ENCODE peak calls at places on chromosomes 1 and 21, in five cellular contexts. S, A, C, F and D are unnamed samples.

GRCh38 chr1:43509740-43510375 is 20.8 kb upstream of the PTPRF start:
- DNase-seq in S (no peak), A (no peak), F (peak; percentile 53), C (no peak), D (no peak)

GRCh38 chr1:8217011-8217711 is 100.8 kb upstream of the SLC45A1 start:
- DNase-seq in F (no peak), S (no peak), C (peak; percentile 58), A (peak; percentile 70), D (no peak)

GRCh38 chr21:46058339-46059145 is 39.4 kb upstream of the COL6A2 start:
- DNase-seq in F (no peak), A (no peak), C (no peak), S (peak; percentile 27), D (no peak)

GRCh38 chr1:175678471-175678870 is 64.9 kb downstream of the TNR start:
- DNase-seq in C (no peak), F (no peak), A (no peak), S (no peak), D (no peak)

GRCh38 chr1:186302378-186302920 is 72.6 kb downstream of the TPR start:
- DNase-seq in A (no peak), C (no peak), S (no peak), F (no peak), D (no peak)

GRCh38 chr1:10891081-10891480 is 94.6 kb upstream of the CASZ1 start:
- DNase-seq in C (no peak), S (no peak), A (no peak), F (peak; percentile 36), D (no peak)

GRCh38 chr1:18970762-18971161 is 14.3 kb upstream of the IFFO2 start:
- DNase-seq in C (no peak), S (no peak), A (no peak), F (peak; percentile 20), D (no peak)

GRCh38 chr1:35852241-35852640 is 30.8 kb upstream of the AGO1 start:
- DNase-seq in C (no peak), F (no peak), A (no peak), S (no peak), D (no peak)

GRCh38 chr1:234967121-234967520 is 161.5 kb downstream of the TOMM20 start:
- DNase-seq in S (no peak), A (no peak), F (no peak), C (no peak), D (no peak)

GRCh38 chr1:40692429-40692905 is 963 bp downstream of the NFYC start:
- DNase-seq in F (no peak), A (no peak), S (no peak), C (no peak), D (no peak)

GRCh38 chr1:61531725-61532124 is 193.2 kb downstream of the TM2D1 start:
- DNase-seq in C (no peak), F (no peak), A (no peak), S (no peak), D (no peak)

GRCh38 chr1:11487196-11487751 is 8.3 kb downstream of the DISP3 start:
- DNase-seq in A (no peak), C (no peak), F (no peak), S (no peak), D (no peak)

GRCh38 chr1:119865607-119866006 is 30.7 kb downstream of the ADAM30 start:
- DNase-seq in F (no peak), A (no peak), C (no peak), S (no peak), D (peak; percentile 18)

GRCh38 chr1:230750986-230751625 is 3.9 kb downstream of the CAPN9 start:
- DNase-seq in C (no peak), S (no peak), A (no peak), F (no peak), D (no peak)

GRCh38 chr21:27802816-27803475 is 836.1 kb upstream of the ADAMTS5 start:
- DNase-seq in S (no peak), A (peak; percentile 20), F (no peak), C (no peak), D (no peak)

GRCh38 chr1:217562229-217562878 is 68.5 kb downstream of the GPATCH2 start:
- DNase-seq in C (no peak), A (no peak), S (no peak), F (peak; percentile 74), D (peak; percentile 67)

GRCh38 chr1:99365545-99365944 is 101.3 kb downstream of the PLPPR4 start:
- DNase-seq in C (no peak), A (no peak), F (no peak), S (no peak), D (no peak)

GRCh38 chr21:31213787-31214186 is 130.3 kb downstream of the TIAM1 start:
- DNase-seq in A (no peak), S (no peak), F (no peak), C (no peak), D (no peak)
- TF ChIP-seq CTCF in A (no peak), S (no peak), F (no peak), C (no peak), D (peak; percentile 2)

DNA sequence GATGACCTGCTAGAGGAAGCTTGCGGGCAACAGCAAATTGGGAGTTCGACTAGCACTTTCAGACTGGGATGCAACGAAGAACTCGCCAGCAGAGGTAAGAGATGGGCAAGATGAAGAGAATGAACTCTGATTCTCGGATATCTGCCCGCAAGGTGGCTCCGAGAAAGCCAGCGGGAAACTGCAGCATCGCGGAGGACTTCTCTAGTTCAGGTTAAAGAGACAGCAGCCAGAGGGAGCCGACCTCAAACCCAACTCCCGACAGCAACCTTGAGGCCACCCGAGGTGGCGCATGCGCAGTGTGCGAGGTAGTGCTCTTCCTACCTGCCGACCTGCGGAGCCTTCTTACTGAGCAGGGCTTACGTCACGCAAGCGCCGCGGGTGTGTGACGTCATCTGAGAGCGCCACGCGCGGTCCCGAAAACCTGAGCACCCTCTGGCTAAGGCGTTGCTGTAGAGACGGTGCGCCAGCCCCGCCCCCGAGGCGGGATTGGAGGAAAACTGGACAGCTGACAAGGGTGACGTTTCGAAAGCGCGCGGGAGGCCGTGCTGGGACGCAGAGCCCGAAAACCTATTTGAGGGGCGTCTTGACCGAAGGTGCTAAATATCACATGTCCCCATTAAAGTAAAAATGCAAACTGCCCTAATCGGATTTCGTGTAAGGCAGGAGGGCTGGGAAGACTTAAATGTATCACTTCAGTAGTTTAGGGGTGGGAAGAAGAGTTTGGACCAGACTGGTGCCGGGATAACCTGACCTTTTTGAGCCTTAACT is 110.5 kb upstream of the SLC25A33 start:
- DNase-seq in F (peak; percentile 98), A (peak; percentile 97), C (peak; percentile 98), S (peak; percentile 99), D (peak; percentile 89)
- TF ChIP-seq CTCF in F (no peak), A (no peak), C (no peak), S (no peak), D (peak; percentile 6)

GRCh38 chr1:90149101-90149500 is 154.2 kb downstream of the ZNF326 start:
- DNase-seq in A (no peak), F (no peak), S (no peak), C (no peak), D (no peak)
- TF ChIP-seq CTCF in A (no peak), F (no peak), S (no peak), C (no peak), D (no peak)

DNA sequence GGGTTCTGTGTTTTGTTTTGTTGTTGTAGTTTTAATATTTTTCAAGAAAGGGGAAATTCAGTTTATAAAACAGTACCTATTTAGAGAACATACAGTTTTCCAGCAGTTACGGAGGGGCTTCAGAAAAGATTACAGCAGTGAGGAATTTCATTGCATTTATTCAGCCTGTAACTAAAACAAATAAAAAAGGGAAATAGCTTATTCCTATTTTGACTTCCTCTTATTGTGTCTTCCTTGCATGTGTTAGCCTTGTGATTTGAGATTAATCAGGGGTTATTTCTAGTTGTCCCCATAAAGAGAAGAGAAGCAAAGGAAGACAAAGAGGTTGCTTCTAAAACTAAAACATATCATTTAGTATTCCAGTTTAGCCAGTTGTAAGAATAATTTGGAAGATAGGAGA is 35.0 kb downstream of the CTTNBP2NL start:
- DNase-seq in F (no peak), S (no peak), C (no peak), A (no peak), D (no peak)
- TF ChIP-seq CTCF in F (no peak), S (no peak), C (no peak), A (no peak), D (no peak)

DNA sequence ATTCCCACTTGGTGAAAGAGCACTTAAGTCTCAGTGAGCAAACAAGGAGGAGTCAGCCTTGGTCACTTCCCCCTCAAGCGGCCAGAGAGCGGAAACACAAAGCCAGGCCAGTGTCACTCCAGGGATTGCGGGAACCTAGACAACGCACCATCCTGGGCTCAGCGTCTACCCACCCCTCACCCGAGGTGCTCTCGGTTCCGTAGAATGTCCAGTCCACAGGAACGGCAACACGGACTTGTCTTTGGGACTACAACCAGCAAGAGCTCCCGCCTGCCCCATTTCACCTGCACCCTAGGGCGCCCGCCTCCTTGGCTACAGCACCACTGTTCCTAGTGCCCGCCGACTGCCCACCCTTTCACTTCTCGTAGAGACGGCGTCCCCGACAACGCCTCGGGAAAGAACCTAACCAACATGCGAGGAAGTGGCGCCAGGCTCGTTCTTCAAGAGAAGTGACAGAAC is 511 bp downstream of the GDAP2 start:
- DNase-seq in A (peak; percentile 41), C (peak; percentile 57), S (peak; percentile 65), F (peak; percentile 40), D (no peak)
- TF ChIP-seq CTCF in A (no peak), C (no peak), S (peak; percentile 11), F (peak; percentile 14), D (peak; percentile 30)

GRCh38 chr1:200448034-200448762 is 38.4 kb upstream of the ZNF281 start:
- DNase-seq in F (no peak), S (no peak), C (no peak), A (peak; percentile 62), D (no peak)
- TF ChIP-seq CTCF in F (no peak), S (no peak), C (no peak), A (no peak), D (no peak)